ENCODE peak calls at places on chromosomes 4 and X, in ten cellular contexts. One of them, this sample, is unnamed.

GRCh38 chrX:153601511-153602110 is 2.7 kb upstream of the CCNQ start:
- DNase-seq in NCI-H524: no peak
- DNase-seq in esophagus squamous epithelium: no peak
- DNase-seq in BJ: no peak
- DNase-seq in astrocyte of the hippocampus: no peak
- DNase-seq in NCI-H1092: no peak
- DNase-seq in central memory CD4-positive, alpha-beta T cell: no peak
- DNase-seq in activated CD8-positive, alpha-beta memory T cell treated with anti-CD3 and anti-CD28 coated beads for 48 hours: no peak
- DNase-seq in NB4: no peak
- DNase-seq in stimulated activated CD8-positive, alpha-beta memory T cell treated with anti-CD3 and anti-CD28 coated beads, Interleukin-15, amount 100 ng/mL, for 24 hours: no peak
- DNase-seq in this sample: no peak

GRCh38 chrX:103688949-103689348 is 2.5 kb upstream of the MORF4L2 start:
- DNase-seq in NCI-H524: no peak
- DNase-seq in esophagus squamous epithelium: no peak
- DNase-seq in BJ: no peak
- DNase-seq in astrocyte of the hippocampus: peak; percentile 45
- DNase-seq in NCI-H1092: peak; percentile 12
- DNase-seq in central memory CD4-positive, alpha-beta T cell: peak; percentile 21
- DNase-seq in activated CD8-positive, alpha-beta memory T cell treated with anti-CD3 and anti-CD28 coated beads for 48 hours: no peak
- DNase-seq in NB4: peak; percentile 44
- DNase-seq in stimulated activated CD8-positive, alpha-beta memory T cell treated with anti-CD3 and anti-CD28 coated beads, Interleukin-15, amount 100 ng/mL, for 24 hours: no peak
- DNase-seq in this sample: no peak

GRCh38 chrX:152139589-152139988 is 1.2 kb upstream of the MAGEA10 start:
- DNase-seq in NCI-H524: no peak
- DNase-seq in esophagus squamous epithelium: no peak
- DNase-seq in BJ: no peak
- DNase-seq in astrocyte of the hippocampus: no peak
- DNase-seq in NCI-H1092: no peak
- DNase-seq in central memory CD4-positive, alpha-beta T cell: no peak
- DNase-seq in activated CD8-positive, alpha-beta memory T cell treated with anti-CD3 and anti-CD28 coated beads for 48 hours: no peak
- DNase-seq in NB4: no peak
- DNase-seq in stimulated activated CD8-positive, alpha-beta memory T cell treated with anti-CD3 and anti-CD28 coated beads, Interleukin-15, amount 100 ng/mL, for 24 hours: no peak
- DNase-seq in this sample: no peak

GRCh38 chr4:47643845-47644244 is 158.8 kb downstream of the ATP10D start:
- DNase-seq in NCI-H524: no peak
- DNase-seq in esophagus squamous epithelium: no peak
- DNase-seq in BJ: no peak
- DNase-seq in astrocyte of the hippocampus: no peak
- DNase-seq in NCI-H1092: no peak
- DNase-seq in central memory CD4-positive, alpha-beta T cell: no peak
- DNase-seq in activated CD8-positive, alpha-beta memory T cell treated with anti-CD3 and anti-CD28 coated beads for 48 hours: no peak
- DNase-seq in NB4: no peak
- DNase-seq in stimulated activated CD8-positive, alpha-beta memory T cell treated with anti-CD3 and anti-CD28 coated beads, Interleukin-15, amount 100 ng/mL, for 24 hours: no peak
- DNase-seq in this sample: no peak

GRCh38 chr4:151153585-151153984 is 54.2 kb downstream of the RPS3A start:
- DNase-seq in NCI-H524: no peak
- DNase-seq in esophagus squamous epithelium: no peak
- DNase-seq in BJ: no peak
- DNase-seq in astrocyte of the hippocampus: no peak
- DNase-seq in NCI-H1092: no peak
- DNase-seq in central memory CD4-positive, alpha-beta T cell: no peak
- DNase-seq in activated CD8-positive, alpha-beta memory T cell treated with anti-CD3 and anti-CD28 coated beads for 48 hours: no peak
- DNase-seq in NB4: no peak
- DNase-seq in stimulated activated CD8-positive, alpha-beta memory T cell treated with anti-CD3 and anti-CD28 coated beads, Interleukin-15, amount 100 ng/mL, for 24 hours: no peak
- DNase-seq in this sample: no peak

GRCh38 chr4:76955187-76955586 is 5.6 kb downstream of the SEPTIN11 start:
- DNase-seq in NCI-H524: no peak
- DNase-seq in esophagus squamous epithelium: no peak
- DNase-seq in BJ: no peak
- DNase-seq in astrocyte of the hippocampus: peak; percentile 52
- DNase-seq in NCI-H1092: no peak
- DNase-seq in central memory CD4-positive, alpha-beta T cell: no peak
- DNase-seq in activated CD8-positive, alpha-beta memory T cell treated with anti-CD3 and anti-CD28 coated beads for 48 hours: no peak
- DNase-seq in NB4: no peak
- DNase-seq in stimulated activated CD8-positive, alpha-beta memory T cell treated with anti-CD3 and anti-CD28 coated beads, Interleukin-15, amount 100 ng/mL, for 24 hours: no peak
- DNase-seq in this sample: no peak

GRCh38 chr4:24473309-24473721 is 111.0 kb downstream of the DHX15 start:
- DNase-seq in NCI-H524: peak; percentile 27
- DNase-seq in esophagus squamous epithelium: no peak
- DNase-seq in BJ: no peak
- DNase-seq in astrocyte of the hippocampus: peak; percentile 55
- DNase-seq in NCI-H1092: no peak
- DNase-seq in central memory CD4-positive, alpha-beta T cell: no peak
- DNase-seq in activated CD8-positive, alpha-beta memory T cell treated with anti-CD3 and anti-CD28 coated beads for 48 hours: no peak
- DNase-seq in NB4: peak; percentile 51
- DNase-seq in stimulated activated CD8-positive, alpha-beta memory T cell treated with anti-CD3 and anti-CD28 coated beads, Interleukin-15, amount 100 ng/mL, for 24 hours: no peak
- DNase-seq in this sample: no peak

GRCh38 chrX:58025979-58026378 is 115.7 kb upstream of the ZXDA start:
- DNase-seq in NCI-H524: peak; percentile 1
- DNase-seq in esophagus squamous epithelium: no peak
- DNase-seq in BJ: no peak
- DNase-seq in astrocyte of the hippocampus: peak; percentile 9
- DNase-seq in NCI-H1092: peak; percentile 4
- DNase-seq in central memory CD4-positive, alpha-beta T cell: peak; percentile 30
- DNase-seq in activated CD8-positive, alpha-beta memory T cell treated with anti-CD3 and anti-CD28 coated beads for 48 hours: no peak
- DNase-seq in NB4: peak; percentile 53
- DNase-seq in stimulated activated CD8-positive, alpha-beta memory T cell treated with anti-CD3 and anti-CD28 coated beads, Interleukin-15, amount 100 ng/mL, for 24 hours: no peak
- DNase-seq in this sample: no peak

GRCh38 chrX:11648705-11649519 is 16.8 kb downstream of the ARHGAP6 start:
- DNase-seq in NCI-H524: no peak
- DNase-seq in esophagus squamous epithelium: no peak
- DNase-seq in BJ: no peak
- DNase-seq in astrocyte of the hippocampus: no peak
- DNase-seq in NCI-H1092: no peak
- DNase-seq in central memory CD4-positive, alpha-beta T cell: no peak
- DNase-seq in activated CD8-positive, alpha-beta memory T cell treated with anti-CD3 and anti-CD28 coated beads for 48 hours: no peak
- DNase-seq in NB4: no peak
- DNase-seq in stimulated activated CD8-positive, alpha-beta memory T cell treated with anti-CD3 and anti-CD28 coated beads, Interleukin-15, amount 100 ng/mL, for 24 hours: no peak
- DNase-seq in this sample: no peak

GRCh38 chrX:51144828-51145442 is 187.7 kb upstream of the NUDT10 start:
- DNase-seq in NCI-H524: peak; percentile 28
- DNase-seq in esophagus squamous epithelium: no peak
- DNase-seq in BJ: no peak
- DNase-seq in astrocyte of the hippocampus: peak; percentile 53
- DNase-seq in NCI-H1092: peak; percentile 14
- DNase-seq in central memory CD4-positive, alpha-beta T cell: peak; percentile 17
- DNase-seq in activated CD8-positive, alpha-beta memory T cell treated with anti-CD3 and anti-CD28 coated beads for 48 hours: no peak
- DNase-seq in NB4: peak; percentile 51
- DNase-seq in stimulated activated CD8-positive, alpha-beta memory T cell treated with anti-CD3 and anti-CD28 coated beads, Interleukin-15, amount 100 ng/mL, for 24 hours: no peak
- DNase-seq in this sample: no peak

GRCh38 chrX:147565239-147565638 is 346.5 kb upstream of the FMR1 start:
- DNase-seq in NCI-H524: no peak
- DNase-seq in esophagus squamous epithelium: no peak
- DNase-seq in BJ: no peak
- DNase-seq in astrocyte of the hippocampus: no peak
- DNase-seq in NCI-H1092: no peak
- DNase-seq in central memory CD4-positive, alpha-beta T cell: no peak
- DNase-seq in activated CD8-positive, alpha-beta memory T cell treated with anti-CD3 and anti-CD28 coated beads for 48 hours: no peak
- DNase-seq in NB4: no peak
- DNase-seq in stimulated activated CD8-positive, alpha-beta memory T cell treated with anti-CD3 and anti-CD28 coated beads, Interleukin-15, amount 100 ng/mL, for 24 hours: no peak
- DNase-seq in this sample: no peak

GRCh38 chr4:94332983-94333590 is 9.5 kb downstream of the HPGDS start:
- DNase-seq in NCI-H524: no peak
- DNase-seq in esophagus squamous epithelium: no peak
- DNase-seq in BJ: no peak
- DNase-seq in astrocyte of the hippocampus: no peak
- DNase-seq in NCI-H1092: no peak
- DNase-seq in central memory CD4-positive, alpha-beta T cell: no peak
- DNase-seq in activated CD8-positive, alpha-beta memory T cell treated with anti-CD3 and anti-CD28 coated beads for 48 hours: no peak
- DNase-seq in NB4: no peak
- DNase-seq in stimulated activated CD8-positive, alpha-beta memory T cell treated with anti-CD3 and anti-CD28 coated beads, Interleukin-15, amount 100 ng/mL, for 24 hours: no peak
- DNase-seq in this sample: no peak

GRCh38 chrX:15349046-15349445 is 13.7 kb upstream of the PIGA start:
- DNase-seq in NCI-H524: peak; percentile 72
- DNase-seq in esophagus squamous epithelium: no peak
- DNase-seq in BJ: peak; percentile 15
- DNase-seq in astrocyte of the hippocampus: peak; percentile 70
- DNase-seq in NCI-H1092: peak; percentile 68
- DNase-seq in central memory CD4-positive, alpha-beta T cell: peak; percentile 14
- DNase-seq in activated CD8-positive, alpha-beta memory T cell treated with anti-CD3 and anti-CD28 coated beads for 48 hours: no peak
- DNase-seq in NB4: peak; percentile 69
- DNase-seq in stimulated activated CD8-positive, alpha-beta memory T cell treated with anti-CD3 and anti-CD28 coated beads, Interleukin-15, amount 100 ng/mL, for 24 hours: no peak
- DNase-seq in this sample: no peak

GRCh38 chrX:96861661-96862060 is 22.0 kb upstream of the RPA4 start:
- DNase-seq in NCI-H524: no peak
- DNase-seq in esophagus squamous epithelium: no peak
- DNase-seq in BJ: no peak
- DNase-seq in astrocyte of the hippocampus: no peak
- DNase-seq in NCI-H1092: no peak
- DNase-seq in central memory CD4-positive, alpha-beta T cell: no peak
- DNase-seq in activated CD8-positive, alpha-beta memory T cell treated with anti-CD3 and anti-CD28 coated beads for 48 hours: no peak
- DNase-seq in NB4: no peak
- DNase-seq in stimulated activated CD8-positive, alpha-beta memory T cell treated with anti-CD3 and anti-CD28 coated beads, Interleukin-15, amount 100 ng/mL, for 24 hours: no peak
- DNase-seq in this sample: no peak

GRCh38 chr4:124757121-124757520 is 44.6 kb upstream of the ANKRD50 start:
- DNase-seq in NCI-H524: no peak
- DNase-seq in esophagus squamous epithelium: no peak
- DNase-seq in BJ: no peak
- DNase-seq in astrocyte of the hippocampus: no peak
- DNase-seq in NCI-H1092: no peak
- DNase-seq in central memory CD4-positive, alpha-beta T cell: no peak
- DNase-seq in activated CD8-positive, alpha-beta memory T cell treated with anti-CD3 and anti-CD28 coated beads for 48 hours: no peak
- DNase-seq in NB4: no peak
- DNase-seq in stimulated activated CD8-positive, alpha-beta memory T cell treated with anti-CD3 and anti-CD28 coated beads, Interleukin-15, amount 100 ng/mL, for 24 hours: no peak
- DNase-seq in this sample: no peak

GRCh38 chrX:53831662-53832635 is 145.4 kb upstream of the HUWE1 start:
- DNase-seq in NCI-H524: peak; percentile 24
- DNase-seq in esophagus squamous epithelium: no peak
- DNase-seq in BJ: no peak
- DNase-seq in astrocyte of the hippocampus: peak; percentile 35
- DNase-seq in NCI-H1092: peak; percentile 16
- DNase-seq in central memory CD4-positive, alpha-beta T cell: peak; percentile 27
- DNase-seq in activated CD8-positive, alpha-beta memory T cell treated with anti-CD3 and anti-CD28 coated beads for 48 hours: no peak
- DNase-seq in NB4: peak; percentile 49
- DNase-seq in stimulated activated CD8-positive, alpha-beta memory T cell treated with anti-CD3 and anti-CD28 coated beads, Interleukin-15, amount 100 ng/mL, for 24 hours: no peak
- DNase-seq in this sample: peak; percentile 36